ENCODE peak calls at places on chromosomes 6 and 20, in five cellular contexts. P is heart left ventricle; R is tibial artery; Q is neuronal stem cell; U is CD8-positive, alpha-beta memory T cell. V is an unnamed sample.
A peak's percentile ranks its signal among the peaks of the same experiment; 100 is the strongest.

GRCh38 chr6:85568411-85568810 is 25.2 kb downstream of the SNX14 start:
- DNase-seq in P (no peak), R (no peak), Q (no peak), U (no peak), V (no peak)

GRCh38 chr6:62285612-62286469 is at the start of gene KHDRBS2:
- DNase-seq in P (peak; percentile 90), R (peak; percentile 86), Q (peak; percentile 85), U (no peak), V (peak; percentile 73)

GRCh38 chr6:105892577-105893262 is 193.4 kb upstream of the PRDM1 start:
- DNase-seq in P (no peak), R (no peak), Q (no peak), U (no peak), V (no peak)

GRCh38 chr6:67722861-67723261 is 912.2 kb upstream of the ADGRB3 start:
- DNase-seq in P (peak; percentile 51), R (peak; percentile 61), Q (no peak), U (no peak), V (no peak)

GRCh38 chr6:155301867-155302266 is 12.4 kb downstream of the TFB1M start:
- DNase-seq in P (no peak), R (no peak), Q (no peak), U (no peak), V (no peak)

GRCh38 chr6:30763618-30764489 is 19.5 kb upstream of the IER3 start:
- DNase-seq in P (no peak), R (no peak), Q (no peak), U (no peak), V (no peak)

GRCh38 chr6:148520109-148520841 is 177.6 kb downstream of the SASH1 start:
- DNase-seq in P (peak; percentile 61), R (no peak), Q (no peak), U (no peak), V (no peak)

GRCh38 chr6:136069119-136069518 is 181.0 kb downstream of the MTFR2 start:
- DNase-seq in P (no peak), R (no peak), Q (no peak), U (no peak), V (no peak)

GRCh38 chr6:93036835-93037234 is 382.5 kb downstream of the EPHA7 start:
- DNase-seq in P (no peak), R (no peak), Q (no peak), U (no peak), V (no peak)

GRCh38 chr6:75084872-75085381 is 120.9 kb downstream of the COL12A1 start:
- DNase-seq in P (peak; percentile 46), R (no peak), Q (peak; percentile 21), U (no peak), V (peak; percentile 13)

GRCh38 chr20:52833901-52834300 is 138.3 kb upstream of the TSHZ2 start:
- DNase-seq in P (no peak), R (no peak), Q (no peak), U (no peak), V (no peak)

GRCh38 chr6:34566830-34567546 is 10.9 kb upstream of the SPDEF start:
- DNase-seq in P (no peak), R (no peak), Q (no peak), U (no peak), V (no peak)

GRCh38 chr20:51236396-51236795 is 213.5 kb upstream of the KCNG1 start:
- DNase-seq in P (no peak), R (no peak), Q (no peak), U (no peak), V (no peak)

GRCh38 chr6:1705630-1706029 is 95.9 kb downstream of the FOXC1 start:
- DNase-seq in P (no peak), R (no peak), Q (no peak), U (no peak), V (no peak)

GRCh38 chr20:23889775-23890187 is 10.2 kb upstream of the CST5 start:
- DNase-seq in P (no peak), R (peak; percentile 59), Q (peak; percentile 43), U (peak; percentile 72), V (peak; percentile 29)

GRCh38 chr20:16107172-16107870 is 465.9 kb downstream of the KIF16B start:
- DNase-seq in P (no peak), R (no peak), Q (no peak), U (no peak), V (no peak)

GRCh38 chr20:16104783-16105182 is 468.5 kb downstream of the KIF16B start:
- DNase-seq in P (no peak), R (no peak), Q (no peak), U (no peak), V (no peak)

GRCh38 chr20:16111132-16111852 is 462.0 kb downstream of the KIF16B start:
- DNase-seq in P (no peak), R (no peak), Q (no peak), U (no peak), V (no peak)

GRCh38 chr20:16100767-16101166 is 472.5 kb downstream of the KIF16B start:
- DNase-seq in P (no peak), R (no peak), Q (no peak), U (no peak), V (no peak)

DNA sequence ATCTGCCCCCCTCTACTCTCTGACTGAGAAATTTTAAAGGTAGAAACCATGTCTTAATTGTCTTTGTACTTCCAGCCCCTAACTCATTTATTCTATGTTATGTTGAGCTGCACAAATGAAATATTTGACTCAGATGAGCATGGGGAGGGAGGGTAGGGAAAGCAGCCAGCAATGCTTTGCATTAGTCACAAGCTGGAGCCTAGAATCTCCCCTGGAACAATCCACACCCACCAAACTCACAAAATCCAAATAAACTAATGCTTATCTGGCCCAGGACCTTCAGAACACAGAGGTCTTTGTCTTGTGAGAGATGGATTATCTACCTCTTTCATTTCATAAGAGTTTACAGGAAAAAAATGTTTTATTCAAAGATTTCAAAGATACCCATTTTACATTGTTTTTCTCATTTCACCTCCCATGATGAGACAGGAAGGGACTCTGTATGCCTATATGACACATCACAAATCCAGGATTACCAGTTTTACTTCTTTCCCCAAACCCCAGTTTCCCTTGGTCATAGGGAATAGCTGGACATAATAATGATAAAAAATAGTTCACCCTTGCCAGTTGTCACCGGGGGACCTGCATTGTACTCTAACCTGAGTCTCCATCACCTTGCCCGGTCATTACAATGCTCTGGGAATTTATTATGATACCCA is 466.9 kb downstream of the KIF16B start:
- DNase-seq in P (no peak), R (no peak), Q (no peak), U (no peak), V (no peak)
- H3K9me3 ChIP-seq in P (no peaks in the 10 kb centered on the region), R (no peaks in the 10 kb centered on the region), Q (no peaks in the 10 kb centered on the region), U (no peaks in the 10 kb centered on the region), V (no peaks in the 10 kb centered on the region)

GRCh38 chr6:167566711-167567141 is 241.8 kb downstream of the TTLL2 start:
- DNase-seq in P (no peak), R (no peak), Q (no peak), U (no peak), V (peak; percentile 33)
- H3K9me3 ChIP-seq in P (no peaks in the 10 kb centered on the region), R (no peaks in the 10 kb centered on the region), Q (no peaks in the 10 kb centered on the region), U (no peaks in the 10 kb centered on the region), V (no peaks in the 10 kb centered on the region)

GRCh38 chr20:29687438-29687837 is 1570.0 kb upstream of the DEFB115 start:
- DNase-seq in P (no peak), R (no peak), Q (no peak), U (no peak), V (no peak)
- H3K9me3 ChIP-seq in P (no peaks in the 10 kb centered on the region), R (peaks cover 11% of the 10 kb centered on the region), Q (no peaks in the 10 kb centered on the region), U (no peaks in the 10 kb centered on the region), V (no peaks in the 10 kb centered on the region)

GRCh38 chr20:49286689-49287551 is 9.1 kb upstream of the ZNFX1 start:
- DNase-seq in P (no peak), R (no peak), Q (no peak), U (no peak), V (no peak)
- H3K9me3 ChIP-seq in P (peaks cover 26% of the 10 kb centered on the region), R (peaks cover 28% of the 10 kb centered on the region), Q (peaks cover 66% of the 10 kb centered on the region), U (peaks cover 54% of the 10 kb centered on the region), V (peaks cover 67% of the 10 kb centered on the region)

DNA sequence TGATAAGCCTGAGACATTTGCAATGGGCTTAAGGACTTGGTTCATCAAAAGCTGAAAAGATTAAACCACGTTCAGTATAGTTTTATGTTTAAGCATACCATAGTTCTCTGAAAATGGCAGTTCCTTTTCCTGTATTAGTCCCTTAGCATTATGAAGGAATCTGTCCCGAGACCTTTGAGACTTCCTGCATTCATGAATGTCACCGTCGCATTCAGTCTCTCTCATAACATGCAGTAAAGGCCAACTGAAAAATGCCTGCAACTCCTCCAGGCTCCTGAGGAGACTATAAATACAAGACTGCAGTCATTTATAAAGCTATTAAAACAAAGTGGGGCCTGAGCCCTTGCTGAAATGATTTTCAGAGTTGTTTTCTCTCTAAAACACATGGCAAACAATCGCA is 129.1 kb downstream of the SYCP2 start:
- DNase-seq in P (no peak), R (no peak), Q (no peak), U (no peak), V (no peak)
- H3K9me3 ChIP-seq in P (no peaks in the 10 kb centered on the region), R (peaks cover 7% of the 10 kb centered on the region), Q (no peaks in the 10 kb centered on the region), U (no peaks in the 10 kb centered on the region), V (no peaks in the 10 kb centered on the region)

DNA sequence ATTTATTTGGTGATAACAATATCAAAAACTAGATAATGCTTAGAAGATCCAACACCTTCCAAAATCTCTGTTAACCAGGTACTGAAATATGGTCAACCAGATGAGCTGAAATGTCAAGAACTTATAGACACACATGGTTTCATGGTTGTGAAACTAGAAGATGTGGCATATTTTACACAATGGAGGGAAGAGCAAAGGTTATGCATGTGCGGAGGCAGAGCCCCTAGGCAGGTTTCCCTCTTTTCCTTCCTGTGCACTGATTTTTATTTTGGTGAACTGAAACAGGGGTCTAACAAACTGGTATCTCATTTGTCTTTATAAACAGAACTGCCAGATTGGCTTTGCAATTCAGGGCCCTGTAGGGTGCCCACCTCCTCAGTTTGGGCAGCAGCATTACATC is 91.6 kb downstream of the PRL start:
- DNase-seq in P (no peak), R (no peak), Q (no peak), U (no peak), V (no peak)
- H3K9me3 ChIP-seq in P (no peaks in the 10 kb centered on the region), R (no peaks in the 10 kb centered on the region), Q (no peaks in the 10 kb centered on the region), U (no peaks in the 10 kb centered on the region), V (no peaks in the 10 kb centered on the region)

V was measured in heart right ventricle.